ENCODE peak calls at places on chromosomes 13 and 19, in ten cellular contexts. M is T follicular helper cell; A is T-helper 9 cell; K is activated effector memory CD4-positive, alpha-beta T cell treated with Interleukin-2 at 50 U/mL for 16 hours; V is colonic mucosa; E is HTR-8/SVneo; F is LoVo; R is stimulated activated CD8-positive, alpha-beta memory T cell treated with anti-CD3 and anti-CD28 coated beads, Interleukin-7, amount 100 ng/mL, for 1 hour; H is activated gamma-delta T cell; P is IMR-90. X is an unnamed sample.

GRCh38 chr19:28345811-28346210 is 867.1 kb downstream of the UQCRFS1 start:
- DNase-seq in M (no peak), A (no peak), K (no peak), V (no peak), E (no peak), F (no peak), R (no peak), H (no peak), P (no peak), X (no peak)

GRCh38 chr13:67148219-67148583 is 81.9 kb downstream of the PCDH9 start:
- DNase-seq in M (no peak), A (no peak), K (no peak), V (no peak), E (no peak), F (no peak), R (no peak), H (no peak), P (peak; percentile 68), X (peak; percentile 30)

GRCh38 chr13:67469623-67470022 is 239.5 kb upstream of the PCDH9 start:
- DNase-seq in M (no peak), A (no peak), K (no peak), V (no peak), E (no peak), F (no peak), R (no peak), H (no peak), P (no peak), X (no peak)

GRCh38 chr19:45960595-45961235 is 12.9 kb downstream of the NOVA2 start:
- DNase-seq in M (no peak), A (no peak), K (no peak), V (no peak), E (no peak), F (no peak), R (no peak), H (no peak), P (no peak), X (no peak)

GRCh38 chr13:74413482-74413881 is 279.3 kb upstream of the KLF12 start:
- DNase-seq in M (no peak), A (no peak), K (no peak), V (no peak), E (no peak), F (no peak), R (no peak), H (no peak), P (no peak), X (no peak)

GRCh38 chr19:52936151-52936957 is 13.1 kb upstream of the ZNF888 start:
- DNase-seq in M (no peak), A (no peak), K (no peak), V (peak; percentile 71), E (no peak), F (peak; percentile 49), R (no peak), H (no peak), P (no peak), X (no peak)

GRCh38 chr13:48334534-48335127 is 31.1 kb downstream of the RB1 start:
- DNase-seq in M (no peak), A (no peak), K (no peak), V (no peak), E (no peak), F (peak; percentile 18), R (no peak), H (no peak), P (peak; percentile 45), X (peak; percentile 55)

GRCh38 chr19:2150794-2151338 is 500 bp downstream of the AP3D1 start:
- DNase-seq in M (no peak), A (peak; percentile 16), K (no peak), V (peak; percentile 33), E (no peak), F (no peak), R (no peak), H (no peak), P (no peak), X (no peak)

GRCh38 chr13:100240109-100240779 is 151.4 kb downstream of the PCCA start:
- DNase-seq in M (no peak), A (no peak), K (no peak), V (no peak), E (no peak), F (no peak), R (no peak), H (no peak), P (peak; percentile 19), X (no peak)

GRCh38 chr13:35729926-35730627 is 253.6 kb upstream of the MAB21L1 start:
- DNase-seq in M (no peak), A (no peak), K (no peak), V (no peak), E (no peak), F (no peak), R (no peak), H (no peak), P (no peak), X (no peak)

GRCh38 chr19:19642506-19643157 is 825 bp downstream of the GMIP start:
- DNase-seq in M (no peak), A (no peak), K (peak; percentile 33), V (no peak), E (no peak), F (no peak), R (no peak), H (no peak), P (no peak), X (no peak)

GRCh38 chr19:48756686-48757085 is 1.4 kb downstream of the FGF21 start:
- DNase-seq in M (no peak), A (no peak), K (no peak), V (no peak), E (no peak), F (no peak), R (no peak), H (no peak), P (no peak), X (no peak)

GRCh38 chr19:40216013-40216776 is 2.0 kb downstream of the TTC9B start:
- DNase-seq in M (no peak), A (no peak), K (no peak), V (no peak), E (no peak), F (no peak), R (no peak), H (no peak), P (no peak), X (no peak)

GRCh38 chr13:102817241-102817640 is 18.3 kb downstream of the BIVM start:
- DNase-seq in M (no peak), A (no peak), K (no peak), V (no peak), E (no peak), F (no peak), R (no peak), H (no peak), P (no peak), X (no peak)

X was measured in epithelial cell of esophagus.